ENCODE peak calls at places on chromosomes 2 and 18, in six cellular contexts. E is non-pigmented ciliary epithelial cell; M is GM18507; Q is pulmonary artery endothelial cell; T is stimulated activated CD4-positive, alpha-beta T cell treated with anti-CD3 and anti-CD28 coated beads, TNF-alpha, amount 100 ng/mL, for 4 hours; V is Calu3. S is an unnamed sample.

GRCh38 chr2:121080013-121080772 is 204.8 kb downstream of the TFCP2L1 start:
- DNase-seq in T (peak; percentile 5), V (peak; percentile 72), M (no peak), Q (no peak), E (no peak), S (no peak)

GRCh38 chr18:64142904-64143303 is 6.0 kb downstream of the LINC00305 start:
- DNase-seq in M (no peak), V (no peak), E (no peak), T (no peak), Q (no peak), S (no peak)

GRCh38 chr2:134683561-134684112 is 35.2 kb downstream of the TMEM163 start:
- DNase-seq in E (no peak), V (peak; percentile 74), T (no peak), M (no peak), Q (peak; percentile 86), S (no peak)

GRCh38 chr2:6865346-6866238 is at the start of gene CMPK2:
- DNase-seq in Q (no peak), T (peak; percentile 73), M (peak; percentile 81), E (no peak), V (peak; percentile 71), S (peak; percentile 94)

GRCh38 chr2:57959380-57959779 is 87.2 kb upstream of the VRK2 start:
- DNase-seq in E (no peak), M (no peak), V (no peak), T (no peak), Q (no peak), S (no peak)

GRCh38 chr2:46706264-46706983 is 209.2 kb downstream of the MCFD2 start:
- DNase-seq in M (no peak), V (no peak), T (no peak), Q (no peak), E (no peak), S (no peak)

GRCh38 chr2:45888641-45889040 is 237.2 kb downstream of the PRKCE start:
- DNase-seq in E (no peak), Q (no peak), T (no peak), V (no peak), M (no peak), S (no peak)

GRCh38 chr2:71736091-71736878 is 282.9 kb downstream of the DYSF start:
- DNase-seq in Q (no peak), T (no peak), V (no peak), M (no peak), E (no peak), S (no peak)

GRCh38 chr2:85998071-85998991 is 107.4 kb downstream of the POLR1A start:
- DNase-seq in M (no peak), V (no peak), Q (no peak), T (no peak), E (no peak), S (peak; percentile 88)

GRCh38 chr18:76459687-76460350 is 35.2 kb downstream of the ZNF516 start:
- DNase-seq in M (no peak), E (peak; percentile 99), T (no peak), V (peak; percentile 73), Q (peak; percentile 50), S (peak; percentile 78)

GRCh38 chr18:49561377-49562193 is at the start of gene LIPG:
- DNase-seq in E (peak; percentile 34), V (peak; percentile 83), T (peak; percentile 4), M (peak; percentile 26), Q (no peak), S (no peak)

GRCh38 chr2:181124499-181124898 is 144.1 kb downstream of the UBE2E3 start:
- DNase-seq in Q (no peak), M (no peak), V (no peak), E (peak; percentile 67), T (no peak), S (no peak)

GRCh38 chr2:28356095-28356911 is 36.4 kb upstream of the FOSL2 start:
- DNase-seq in M (no peak), V (peak; percentile 54), Q (peak; percentile 68), T (no peak), E (no peak), S (peak; percentile 96)

GRCh38 chr2:73852020-73852419 is 23.3 kb downstream of the STAMBP start:
- DNase-seq in T (no peak), V (no peak), E (no peak), M (no peak), Q (peak; percentile 29), S (no peak)

GRCh38 chr2:10228611-10229365 is 73.9 kb upstream of the HPCAL1 start:
- DNase-seq in V (no peak), T (no peak), Q (no peak), E (no peak), M (no peak), S (no peak)

GRCh38 chr2:71700041-71700879 is 246.9 kb downstream of the DYSF start:
- DNase-seq in V (no peak), E (no peak), Q (no peak), T (no peak), M (no peak), S (peak; percentile 55)